ENCODE peak calls at places on chromosomes 2 and 18, in eight cellular contexts. Y, Z, X, J, E, K, R and G are unnamed samples.

GRCh38 chr18:52288403-52289004 is 51.5 kb upstream of the DCC start:
- DNase-seq in X (peak), J (peak), K (no peak), Z (peak), Y (peak), R (peak), E (no peak), G (no peak)

GRCh38 chr2:231611273-231612198 is 18.9 kb downstream of the TEX44 start:
- DNase-seq in E (peak), J (peak), K (peak), Z (peak), R (no peak), Y (peak), X (peak), G (no peak)

GRCh38 chr2:114063346-114063745 is 173.5 kb downstream of the ACTR3 start:
- DNase-seq in X (no peak), Y (no peak), R (no peak), Z (no peak), E (no peak), K (no peak), J (peak), G (no peak)

GRCh38 chr18:21740474-21740723 is 193 bp upstream of the MIB1 start:
- DNase-seq in E (peak), X (peak), Y (peak), K (no peak), R (peak), J (no peak), Z (peak), G (no peak)

GRCh38 chr2:163119964-163120363 is 281.4 kb upstream of the KCNH7 start:
- DNase-seq in Y (no peak), E (no peak), Z (peak), J (no peak), R (no peak), X (no peak), K (no peak), G (no peak)

GRCh38 chr2:108594982-108595464 is 60.8 kb downstream of the LIMS1 start:
- DNase-seq in R (no peak), X (peak), J (no peak), E (no peak), Y (no peak), Z (no peak), K (peak), G (peak)

GRCh38 chr2:221088506-221088905 is 483.6 kb downstream of the EPHA4 start:
- DNase-seq in E (no peak), R (no peak), Y (no peak), J (no peak), K (no peak), X (no peak), Z (no peak), G (no peak)

GRCh38 chr18:56112013-56112749 is 524.2 kb upstream of the TCF4 start:
- DNase-seq in Y (no peak), Z (no peak), E (no peak), J (no peak), R (no peak), X (peak), K (peak), G (no peak)

GRCh38 chr2:44680983-44681481 is 260.5 kb upstream of the SIX3 start:
- DNase-seq in X (no peak), Y (no peak), J (peak), R (no peak), E (no peak), Z (no peak), K (no peak), G (peak)

GRCh38 chr2:71689393-71689792 is 236.0 kb downstream of the DYSF start:
- DNase-seq in J (no peak), Y (no peak), X (no peak), E (no peak), R (no peak), Z (no peak), K (no peak), G (no peak)

GRCh38 chr2:208042041-208042440 is 16.7 kb upstream of the PLEKHM3 start:
- DNase-seq in J (no peak), Z (no peak), Y (no peak), R (no peak), K (peak), E (no peak), X (no peak), G (no peak)

GRCh38 chr2:85057236-85057635 is 76.0 kb upstream of the TCF7L1 start:
- DNase-seq in Z (no peak), X (no peak), E (no peak), J (no peak), K (no peak), Y (no peak), R (no peak), G (peak)

GRCh38 chr2:144648837-144649485 is 129.0 kb upstream of the ZEB2 start:
- DNase-seq in R (no peak), K (no peak), Z (no peak), E (no peak), J (peak), X (no peak), Y (no peak), G (no peak)

GRCh38 chr2:16019060-16019475 is 78.7 kb downstream of the MYCN start:
- DNase-seq in Z (no peak), J (peak), Y (no peak), K (no peak), X (no peak), E (no peak), R (no peak), G (no peak)

GRCh38 chr18:79368681-79369080 is 27.0 kb upstream of the NFATC1 start:
- DNase-seq in R (no peak), Z (no peak), X (no peak), E (no peak), J (no peak), K (no peak), Y (no peak), G (no peak)

DNA sequence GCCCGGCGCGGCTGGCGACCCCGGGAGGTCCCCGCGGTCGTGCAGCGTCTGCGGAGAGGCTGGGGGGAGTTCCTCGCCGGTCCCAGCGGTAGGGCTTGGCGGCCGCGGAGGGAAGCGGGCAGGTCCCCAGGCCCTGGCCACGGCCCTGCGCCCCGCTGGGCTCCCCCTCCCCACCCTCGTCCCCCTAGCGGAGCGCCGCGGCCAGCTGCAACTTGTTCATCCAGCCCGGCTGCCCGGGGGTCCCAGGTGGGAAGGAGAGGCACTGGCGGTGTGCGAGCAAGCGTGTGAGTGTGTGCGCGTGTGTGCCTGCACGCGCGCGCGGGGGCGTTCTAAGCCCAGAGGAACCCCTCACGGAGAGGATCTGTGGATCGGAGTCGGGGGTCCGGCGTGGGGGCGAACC is 1.3 kb downstream of the PTPRM start:
- DNase-seq in K (peak), Z (peak), X (no peak), Y (no peak), J (peak), E (peak), R (peak), G (no peak)
- TF ChIP-seq CTCF in K (peak), Z (peak), X (no peak), Y (no peak), J (peak), E (peak), R (peak), G (peak)

DNA sequence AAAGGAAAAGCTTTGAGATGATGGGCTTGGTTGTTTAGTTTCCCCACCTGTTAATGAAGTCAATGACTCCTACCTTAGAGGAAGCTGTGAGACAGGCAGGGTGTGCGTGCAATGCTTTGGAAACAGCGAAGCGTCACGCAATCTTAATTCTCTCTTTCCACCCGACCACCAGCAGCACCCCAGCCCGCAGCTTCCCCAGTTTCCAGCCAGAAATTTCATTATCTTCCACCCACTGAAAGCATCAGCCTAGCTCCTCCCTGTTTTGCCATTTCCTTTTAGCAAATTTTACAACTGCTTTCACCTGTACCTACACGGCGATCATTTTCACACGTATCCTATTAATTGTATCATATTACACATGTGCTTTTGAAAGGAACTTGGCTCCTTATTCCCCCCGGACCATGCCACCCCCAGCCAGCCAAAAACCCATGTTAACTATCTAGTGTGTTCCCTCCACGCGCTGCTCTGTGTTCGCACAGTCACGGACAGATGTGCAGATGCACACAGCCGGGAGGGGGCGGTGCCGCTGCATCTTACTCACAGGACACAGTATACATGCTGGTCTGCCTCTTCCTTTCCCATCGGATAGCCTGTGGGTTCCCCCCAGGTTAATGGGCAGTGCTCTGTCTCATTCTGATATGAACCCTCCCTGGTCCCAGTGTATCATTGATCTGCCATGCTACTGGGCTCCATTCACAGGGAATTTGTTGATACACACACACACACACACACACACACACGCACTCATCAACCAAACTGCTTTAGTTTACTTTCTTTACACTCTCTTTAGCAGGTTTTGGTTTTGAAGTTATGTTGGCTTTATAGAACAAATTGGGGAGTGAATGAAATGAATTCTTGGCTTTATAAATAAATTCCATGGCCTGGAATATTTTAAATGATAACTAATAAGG is 22.4 kb downstream of the CYP27C1 start:
- DNase-seq in X (peak), J (peak), E (peak), R (peak), Z (peak), Y (peak), K (peak), G (no peak)
- H3K4me3 ChIP-seq in X (peak), J (no peak), E (no peak), R (no peak), Z (no peak), Y (no peak), K (no peak), G (no peak)

GRCh38 chr2:184119920-184120820 is 478.2 kb upstream of the ZNF804A start:
- DNase-seq in K (no peak), J (no peak), Y (no peak), Z (no peak), E (no peak), R (no peak), X (no peak), G (no peak)

GRCh38 chr2:184125867-184126266 is 472.5 kb upstream of the ZNF804A start:
- DNase-seq in R (no peak), Y (no peak), X (no peak), E (no peak), J (no peak), Z (no peak), K (no peak), G (no peak)
- TF ChIP-seq CTCF in R (no peak), Y (no peak), X (no peak), E (no peak), J (no peak), Z (no peak), K (no peak), G (no peak)

GRCh38 chr2:240997856-240998705 is at the start of gene SNED1:
- DNase-seq in Z (peak), J (peak), Y (no peak), R (peak), K (peak), X (peak), E (peak), G (no peak)

GRCh38 chr2:240996834-240997140 is 1.6 kb upstream of the SNED1 start:
- DNase-seq in K (no peak), Y (no peak), J (no peak), X (no peak), E (peak), R (no peak), Z (no peak), G (no peak)

GRCh38 chr2:240996161-240996833 is 2.1 kb upstream of the SNED1 start:
- DNase-seq in K (no peak), Z (no peak), X (no peak), Y (no peak), E (no peak), R (no peak), J (no peak), G (no peak)

GRCh38 chr2:240998706-240999000 is 235 bp downstream of the SNED1 start:
- DNase-seq in X (no peak), J (no peak), R (no peak), Y (no peak), E (no peak), K (no peak), Z (no peak), G (no peak)

GRCh38 chr2:240997141-240997855 is 1.1 kb upstream of the SNED1 start:
- DNase-seq in E (no peak), Y (no peak), K (peak), J (no peak), X (no peak), Z (peak), R (peak), G (no peak)
- H3K4me3 ChIP-seq in E (peak), Y (no peak), K (no peak), J (no peak), X (no peak), Z (no peak), R (peak), G (no peak)

DNA sequence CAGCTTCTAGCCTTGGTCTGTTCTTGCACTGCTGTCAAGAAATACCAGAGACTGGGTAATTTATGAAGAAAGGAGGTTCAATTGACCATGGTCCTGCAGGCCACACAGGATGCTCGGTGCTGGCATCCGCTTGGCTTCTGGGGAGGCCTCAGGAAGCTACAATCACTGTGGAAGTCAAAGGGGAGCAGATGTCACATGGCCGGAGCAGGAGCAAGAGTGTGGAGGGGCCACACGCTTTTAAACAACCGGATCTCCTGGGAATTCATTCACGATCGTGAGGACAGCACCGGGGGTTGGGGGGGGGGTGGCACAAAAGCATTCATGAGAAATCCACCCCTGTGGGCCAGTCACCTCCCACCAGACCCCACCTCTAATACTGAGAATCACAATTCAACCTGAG is 850.4 kb upstream of the SALL3 start:
- DNase-seq in Y (no peak), E (no peak), Z (no peak), X (no peak), J (no peak), K (no peak), R (no peak), G (no peak)
- TF ChIP-seq CTCF in Y (no peak), E (no peak), Z (no peak), X (no peak), J (no peak), K (no peak), R (no peak), G (no peak)

GRCh38 chr2:19349911-19350677 is 8.3 kb downstream of the OSR1 start:
- DNase-seq in Z (peak), X (peak), R (peak), E (peak), J (peak), Y (peak), K (peak), G (no peak)
- H3K4me3 ChIP-seq in Z (no peak), X (no peak), R (peak), E (peak), J (peak), Y (no peak), K (no peak), G (no peak)

DNA sequence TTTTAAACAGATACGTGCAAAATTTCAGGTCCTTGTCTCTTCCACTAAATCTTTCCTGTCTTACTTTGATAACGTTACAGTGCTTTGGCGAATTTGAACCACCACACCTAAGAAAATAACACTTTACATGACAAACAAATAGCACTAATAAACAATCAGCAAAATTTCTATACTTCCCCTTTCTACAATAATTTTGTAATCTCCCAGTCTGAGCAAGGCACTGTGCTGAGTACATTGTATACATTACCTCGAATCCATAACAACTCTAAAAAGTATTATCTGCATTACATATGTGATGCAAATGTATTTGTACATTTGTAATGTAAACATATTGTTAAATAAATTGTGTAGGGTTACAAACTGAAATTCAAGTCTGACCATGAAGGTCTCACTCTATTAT is 49.9 kb downstream of the RTN4 start:
- DNase-seq in Y (no peak), K (no peak), E (no peak), Z (no peak), J (no peak), X (no peak), R (no peak), G (no peak)
- TF ChIP-seq CTCF in Y (no peak), K (no peak), E (no peak), Z (no peak), J (no peak), X (no peak), R (no peak), G (no peak)

GRCh38 chr2:152466925-152467676 is 132.1 kb downstream of the FMNL2 start:
- DNase-seq in E (no peak), J (no peak), K (peak), X (peak), Y (peak), Z (no peak), R (no peak), G (no peak)
- H3K4me3 ChIP-seq in E (no peak), J (no peak), K (peak), X (peak), Y (no peak), Z (no peak), R (no peak), G (no peak)

DNA sequence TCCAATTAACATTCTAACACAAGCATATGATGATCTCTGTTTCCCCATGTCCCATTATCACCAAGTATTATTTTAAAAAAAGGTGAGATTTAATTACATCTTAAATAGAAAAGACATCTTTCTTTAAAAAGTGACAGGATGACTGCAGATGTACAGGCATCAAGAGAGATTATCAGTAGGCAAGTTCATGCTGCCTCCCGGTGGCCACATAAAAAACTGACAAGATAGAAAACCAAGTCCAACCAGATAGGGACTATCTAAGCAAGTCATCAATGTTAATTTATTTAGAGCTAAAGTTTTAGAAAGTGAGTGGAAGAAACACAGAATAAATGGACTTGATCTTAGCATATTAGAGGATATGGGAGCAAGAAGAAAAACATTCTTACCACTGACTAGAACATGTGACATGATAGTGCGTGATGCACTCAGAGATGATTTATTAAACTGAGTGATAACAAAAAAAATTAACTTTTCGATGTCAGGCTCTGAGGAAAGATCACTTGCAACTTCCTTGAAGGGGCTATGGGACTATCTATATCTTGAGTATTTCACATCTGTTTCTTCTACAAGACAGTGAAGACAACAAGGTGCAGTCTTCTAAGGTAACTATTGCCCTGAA is 5.4 kb upstream of the TDRD15 start:
- DNase-seq in E (peak), J (peak), Z (peak), X (peak), K (peak), R (no peak), Y (peak), G (no peak)
- TF ChIP-seq CTCF in E (peak), J (peak), Z (peak), X (peak), K (no peak), R (peak), Y (peak), G (peak)

DNA sequence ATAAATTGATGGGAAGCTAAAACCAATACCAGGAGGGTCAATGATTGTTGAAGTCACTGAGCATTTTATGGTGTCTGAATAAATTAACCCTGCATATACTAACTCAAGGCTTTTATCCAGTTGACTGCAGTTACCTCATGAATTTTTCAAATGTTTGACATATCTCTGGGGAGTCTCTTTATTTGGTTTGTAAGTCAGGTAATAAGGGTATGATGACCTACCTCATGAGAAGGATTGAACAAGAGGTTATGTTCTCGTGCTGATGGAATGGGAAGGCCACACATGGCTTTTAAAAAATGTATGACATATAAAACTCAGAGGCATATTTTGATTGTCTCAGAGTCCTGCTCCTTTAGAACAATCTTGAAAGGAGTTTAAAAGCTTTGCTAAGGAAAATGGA is 237.6 kb downstream of the THSD7B start:
- DNase-seq in R (no peak), Y (no peak), E (no peak), J (no peak), Z (no peak), K (no peak), X (no peak), G (no peak)
- H3K4me3 ChIP-seq in R (no peak), Y (no peak), E (no peak), J (no peak), Z (no peak), K (no peak), X (no peak), G (no peak)